ENCODE peak calls at places on chromosomes 3 and 15, in seven cellular contexts. A, Q, P, L, C, T and K are unnamed samples.

GRCh38 chr3:125075738-125076137 is 19.9 kb upstream of the HEG1 start:
- DNase-seq in Q (no peak), L (no peak), C (peak; percentile 15), A (no peak), P (no peak), T (no peak), K (no peak)

GRCh38 chr3:113212155-113212844 is 943 bp downstream of the BOC start:
- DNase-seq in T (peak; percentile 41), C (peak; percentile 61), Q (peak; percentile 42), A (no peak), L (no peak), P (no peak), K (no peak)

GRCh38 chr3:13839766-13840340 is 40.0 kb downstream of the WNT7A start:
- DNase-seq in L (no peak), A (no peak), C (no peak), T (no peak), P (no peak), Q (no peak), K (no peak)

GRCh38 chr3:190307164-190307545 is 15.1 kb downstream of the CLDN1 start:
- DNase-seq in L (no peak), Q (no peak), P (peak; percentile 44), C (no peak), T (no peak), A (no peak), K (peak; percentile 54)

GRCh38 chr15:71627604-71628003 is 182.8 kb upstream of the NR2E3 start:
- DNase-seq in Q (no peak), L (no peak), A (no peak), P (no peak), T (no peak), C (no peak), K (no peak)

GRCh38 chr3:19394946-19395345 is 246.6 kb downstream of the KCNH8 start:
- DNase-seq in L (no peak), Q (no peak), C (no peak), T (no peak), P (no peak), A (no peak), K (no peak)

GRCh38 chr3:129025108-129025507 is 24.0 kb downstream of the EFCC1 start:
- DNase-seq in Q (no peak), L (no peak), P (no peak), C (no peak), T (no peak), A (no peak), K (no peak)

GRCh38 chr15:36529296-36530011 is 50.0 kb upstream of the CDIN1 start:
- DNase-seq in Q (no peak), L (no peak), T (no peak), A (no peak), C (no peak), P (no peak), K (no peak)

GRCh38 chr3:122960652-122961051 is 66.9 kb downstream of the SEMA5B start:
- DNase-seq in P (no peak), Q (no peak), C (no peak), T (no peak), L (no peak), A (no peak), K (no peak)

GRCh38 chr15:74816624-74817369 is 4.2 kb downstream of the LMAN1L start:
- DNase-seq in P (no peak), Q (no peak), A (no peak), T (no peak), C (no peak), L (no peak), K (no peak)

GRCh38 chr3:155778441-155778840 is 27.6 kb downstream of the C3orf33 start:
- DNase-seq in A (no peak), P (no peak), Q (peak; percentile 25), T (no peak), L (no peak), C (no peak), K (no peak)

GRCh38 chr3:4416961-4417360 is 50.1 kb downstream of the SUMF1 start:
- DNase-seq in A (no peak), T (peak; percentile 79), L (no peak), Q (peak; percentile 54), P (no peak), C (no peak), K (no peak)

GRCh38 chr3:186705882-186706780 is 11.0 kb upstream of the KNG1 start:
- DNase-seq in P (no peak), C (peak; percentile 62), A (peak; percentile 51), L (no peak), T (no peak), Q (no peak), K (no peak)

GRCh38 chr3:63912768-63913588 is 795 bp upstream of the SCAANT1 start:
- DNase-seq in L (peak; percentile 56), A (no peak), Q (peak; percentile 62), C (no peak), T (peak; percentile 70), P (peak; percentile 60), K (peak; percentile 38)

GRCh38 chr3:8301977-8302589 is 199.5 kb upstream of the LMCD1 start:
- DNase-seq in C (peak; percentile 59), L (no peak), Q (peak; percentile 37), T (peak; percentile 74), P (peak; percentile 16), A (peak; percentile 4), K (peak; percentile 41)

GRCh38 chr15:65518633-65519285 is 1.3 kb upstream of the DPP8 start:
- DNase-seq in A (no peak), Q (no peak), L (no peak), T (no peak), P (no peak), C (no peak), K (no peak)

GRCh38 chr3:172787746-172788145 is 37.2 kb downstream of the ECT2 start:
- DNase-seq in C (no peak), L (no peak), P (no peak), Q (no peak), A (no peak), T (no peak), K (no peak)